ENCODE peak calls at places on chromosome 15, in seven cellular contexts. D is stimulated activated CD8-positive, alpha-beta memory T cell treated with anti-CD3 and anti-CD28 coated beads, Interleukin-12 subunit alpha, Interleukin-12 subunit beta, amount 100 ng/mL, for 4 hours; T is HFFc6; C is skeletal muscle cell; Z is endodermal cell; J is bronchial epithelial cell; Y is stimulated activated CD4-positive, alpha-beta T cell treated with anti-CD3 and anti-CD28 coated beads, Interleukin-1b, Interleukin-23, amount 100 ng/mL, for 4 hours. A is an unnamed sample.

GRCh38 chr15:40737048-40737447 is 18.0 kb downstream of the RMDN3 start:
- DNase-seq in D (no peak), T (no peak), C (no peak), Z (no peak), J (no peak), Y (no peak), A (no peak)

GRCh38 chr15:64629063-64629462 is 146.3 kb downstream of the RBPMS2 start:
- DNase-seq in D (no peak), T (no peak), C (no peak), Z (no peak), J (no peak), Y (no peak), A (no peak)

GRCh38 chr15:30990451-30991300 is 752 bp downstream of the MTMR10 start:
- DNase-seq in D (no peak), T (no peak), C (no peak), Z (no peak), J (peak; percentile 22), Y (no peak), A (no peak)

GRCh38 chr15:67019069-67019468 is 46.3 kb upstream of the SMAD3 start:
- DNase-seq in D (no peak), T (no peak), C (no peak), Z (no peak), J (no peak), Y (no peak), A (no peak)

GRCh38 chr15:60460931-60461330 is 18.0 kb downstream of the ICE2 start:
- DNase-seq in D (no peak), T (no peak), C (no peak), Z (no peak), J (no peak), Y (no peak), A (no peak)

GRCh38 chr15:48112242-48112641 is 8.5 kb upstream of the SLC24A5 start:
- DNase-seq in D (no peak), T (peak; percentile 21), C (no peak), Z (peak; percentile 88), J (peak; percentile 45), Y (no peak), A (no peak)

GRCh38 chr15:71811036-71811736 is 832 bp downstream of the NR2E3 start:
- DNase-seq in D (no peak), T (no peak), C (no peak), Z (no peak), J (no peak), Y (no peak), A (no peak)

GRCh38 chr15:91047545-91048199 is 25.3 kb upstream of the VPS33B start:
- DNase-seq in D (no peak), T (no peak), C (no peak), Z (no peak), J (no peak), Y (no peak), A (no peak)

GRCh38 chr15:49847436-49847835 is 226.6 kb downstream of the DTWD1 start:
- DNase-seq in D (no peak), T (peak; percentile 28), C (peak; percentile 57), Z (no peak), J (no peak), Y (no peak), A (no peak)

GRCh38 chr15:79811406-79812405 is 85.1 kb downstream of the MTHFS start:
- DNase-seq in D (no peak), T (no peak), C (peak; percentile 41), Z (no peak), J (peak; percentile 31), Y (no peak), A (no peak)

GRCh38 chr15:84915011-84915958 is 30.8 kb downstream of the SLC28A1 start:
- DNase-seq in D (peak; percentile 9), T (peak; percentile 89), C (peak; percentile 78), Z (peak; percentile 67), J (peak; percentile 95), Y (no peak), A (no peak)

GRCh38 chr15:52143862-52144261 is 31.3 kb upstream of the BCL2L10 start:
- DNase-seq in D (no peak), T (peak; percentile 87), C (peak; percentile 79), Z (peak; percentile 62), J (peak; percentile 26), Y (no peak), A (no peak)

GRCh38 chr15:51696566-51696965 is 15.3 kb downstream of the SCG3 start:
- DNase-seq in D (no peak), T (no peak), C (no peak), Z (no peak), J (no peak), Y (no peak), A (no peak)

GRCh38 chr15:66578286-66578875 is 12.6 kb upstream of the LCTL start:
- DNase-seq in D (no peak), T (peak; percentile 33), C (no peak), Z (no peak), J (peak; percentile 70), Y (no peak), A (no peak)

GRCh38 chr15:97140216-97140615 is 809.7 kb downstream of the NR2F2 start:
- DNase-seq in D (no peak), T (no peak), C (no peak), Z (no peak), J (no peak), Y (no peak), A (no peak)

GRCh38 chr15:39591141-39591895 is 10.4 kb downstream of the THBS1 start:
- DNase-seq in D (no peak), T (peak; percentile 64), C (no peak), Z (no peak), J (peak; percentile 14), Y (no peak), A (no peak)

GRCh38 chr15:77145370-77145769 is 74.5 kb upstream of the TSPAN3 start:
- DNase-seq in D (no peak), T (no peak), C (no peak), Z (no peak), J (no peak), Y (no peak), A (no peak)

GRCh38 chr15:31016446-31016915 is 25.1 kb upstream of the MTMR10 start:
- DNase-seq in D (no peak), T (peak; percentile 91), C (no peak), Z (no peak), J (peak; percentile 75), Y (no peak), A (no peak)

GRCh38 chr15:64919721-64920120 is 8.0 kb downstream of the ANKDD1A start:
- DNase-seq in D (no peak), T (no peak), C (no peak), Z (no peak), J (no peak), Y (no peak), A (no peak)

GRCh38 chr15:51368751-51369450 is 27.4 kb downstream of the GLDN start:
- DNase-seq in D (no peak), T (peak; percentile 65), C (peak; percentile 48), Z (no peak), J (peak; percentile 63), Y (no peak), A (no peak)

A was measured in activated B cell treated with CpG ODN at 0.5 μM for 24 hours.